ENCODE peak calls at places on chromosome 6, in eight cellular contexts. W, D, N, L, V, R, T and I are unnamed samples.
A peak's percentile ranks its signal among the peaks of the same experiment; 100 is the strongest.

GRCh38 chr6:108618623-108619152 is 58.0 kb downstream of the FOXO3 start:
- DNase-seq in W (no peak), L (no peak), R (no peak), T (no peak), D (no peak), N (no peak), V (no peak), I (no peak)

GRCh38 chr6:10882654-10883053 is 813 bp upstream of the GCM2 start:
- DNase-seq in N (no peak), D (no peak), R (peak; percentile 6), T (no peak), W (peak; percentile 6), L (no peak), V (no peak), I (no peak)

GRCh38 chr6:93036835-93037234 is 382.5 kb downstream of the EPHA7 start:
- DNase-seq in D (no peak), V (no peak), N (no peak), W (no peak), R (peak; percentile 66), L (no peak), T (no peak), I (no peak)

GRCh38 chr6:136657629-136658028 is 107.4 kb upstream of the MAP7 start:
- DNase-seq in T (peak; percentile 43), W (no peak), R (no peak), V (no peak), N (no peak), L (no peak), D (no peak), I (peak; percentile 20)

GRCh38 chr6:113719056-113719455 is 138.1 kb upstream of the MARCKS start:
- DNase-seq in W (no peak), D (no peak), L (no peak), T (no peak), N (no peak), V (no peak), R (no peak), I (peak; percentile 10)

GRCh38 chr6:152821525-152821924 is 70.9 kb downstream of the VIP start:
- DNase-seq in R (no peak), N (no peak), T (no peak), V (no peak), W (no peak), L (no peak), D (no peak), I (no peak)

GRCh38 chr6:113315879-113316278 is 541.3 kb upstream of the MARCKS start:
- DNase-seq in V (no peak), T (no peak), W (no peak), N (no peak), R (peak; percentile 83), D (no peak), L (no peak), I (no peak)

GRCh38 chr6:36839819-36840379 is 655 bp upstream of the CPNE5 start:
- DNase-seq in L (peak; percentile 47), N (no peak), D (no peak), R (peak; percentile 54), T (no peak), V (peak; percentile 62), W (no peak), I (peak; percentile 75)

GRCh38 chr6:127191716-127192115 is 73.2 kb downstream of the RSPO3 start:
- DNase-seq in D (no peak), L (no peak), R (no peak), T (no peak), V (no peak), N (no peak), W (no peak), I (no peak)

GRCh38 chr6:111725446-111726112 is 119.9 kb upstream of the TRAF3IP2 start:
- DNase-seq in T (no peak), D (no peak), W (no peak), R (no peak), L (no peak), V (peak; percentile 71), N (no peak), I (no peak)

GRCh38 chr6:87737948-87738347 is 35.9 kb upstream of the AKIRIN2 start:
- DNase-seq in W (no peak), R (no peak), T (no peak), V (no peak), N (no peak), L (no peak), D (no peak), I (no peak)

GRCh38 chr6:2842139-2842552 is 483 bp upstream of the SERPINB1 start:
- DNase-seq in N (no peak), R (no peak), W (no peak), L (no peak), T (no peak), V (no peak), D (no peak), I (no peak)

GRCh38 chr6:2840794-2841061 is 935 bp downstream of the SERPINB1 start:
- DNase-seq in T (no peak), D (no peak), N (no peak), L (no peak), W (no peak), R (no peak), V (no peak), I (no peak)

GRCh38 chr6:2845880-2846208 is 4.2 kb upstream of the SERPINB1 start:
- DNase-seq in L (no peak), T (no peak), W (no peak), V (no peak), N (no peak), R (no peak), D (no peak), I (no peak)

GRCh38 chr6:2841264-2842138 is at the start of gene SERPINB1:
- DNase-seq in N (no peak), V (peak; percentile 96), L (peak; percentile 94), D (peak; percentile 47), R (peak; percentile 98), W (peak; percentile 83), T (peak; percentile 95), I (peak; percentile 95)

DNA sequence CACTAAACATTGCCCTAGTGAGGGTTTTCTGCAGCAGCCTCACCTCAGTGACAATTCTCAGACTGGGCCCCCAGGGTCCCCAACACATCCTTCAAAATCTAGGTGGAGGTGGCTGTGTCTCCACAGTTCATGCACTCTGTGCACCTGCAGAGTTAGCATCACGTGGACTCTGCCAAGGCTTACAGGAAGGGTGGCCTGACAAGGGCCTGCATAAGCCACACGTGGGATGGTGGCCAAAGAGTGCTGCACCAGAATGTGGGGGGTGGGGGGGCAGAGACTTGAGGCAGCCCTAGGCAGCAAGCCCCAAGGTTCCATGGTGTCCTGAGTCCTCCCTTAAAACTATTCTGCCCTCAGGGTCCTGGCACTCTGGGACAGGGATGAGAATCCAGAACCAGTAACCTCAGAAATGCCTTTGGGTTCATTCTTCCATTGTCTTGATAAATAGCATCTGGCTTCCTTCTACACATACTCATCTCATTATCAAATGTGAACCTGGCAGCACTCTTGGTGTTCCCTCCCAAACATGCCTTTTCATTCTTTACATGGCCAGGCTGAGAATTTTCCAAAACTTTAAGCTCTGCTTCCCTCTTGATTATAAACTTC is 1.6 kb upstream of the SERPINB1 start:
- DNase-seq in V (no peak), N (no peak), W (no peak), L (peak; percentile 43), D (no peak), R (peak; percentile 46), T (no peak), I (no peak)
- H3K27ac ChIP-seq in V (no peak overlapping the region), N (no peak overlapping the region), W (no peak overlapping the region), L (no peak overlapping the region), D (no peak overlapping the region), R (no peak overlapping the region), T (peak overlapping the region; percentile 97), I (no peak overlapping the region)

GRCh38 chr6:16600701-16601100 is 160.6 kb downstream of the ATXN1 start:
- DNase-seq in T (no peak), V (no peak), N (no peak), W (no peak), D (no peak), R (no peak), L (no peak), I (no peak)

GRCh38 chr6:16595514-16595913 is 165.7 kb downstream of the ATXN1 start:
- DNase-seq in V (no peak), N (no peak), D (no peak), W (no peak), T (no peak), L (no peak), R (no peak), I (no peak)

GRCh38 chr6:16594849-16595248 is 166.4 kb downstream of the ATXN1 start:
- DNase-seq in N (no peak), L (no peak), T (no peak), R (no peak), V (no peak), W (no peak), D (no peak), I (no peak)

GRCh38 chr6:16600026-16600425 is 161.2 kb downstream of the ATXN1 start:
- DNase-seq in D (no peak), L (no peak), R (peak; percentile 8), W (no peak), V (no peak), N (no peak), T (no peak), I (no peak)

DNA sequence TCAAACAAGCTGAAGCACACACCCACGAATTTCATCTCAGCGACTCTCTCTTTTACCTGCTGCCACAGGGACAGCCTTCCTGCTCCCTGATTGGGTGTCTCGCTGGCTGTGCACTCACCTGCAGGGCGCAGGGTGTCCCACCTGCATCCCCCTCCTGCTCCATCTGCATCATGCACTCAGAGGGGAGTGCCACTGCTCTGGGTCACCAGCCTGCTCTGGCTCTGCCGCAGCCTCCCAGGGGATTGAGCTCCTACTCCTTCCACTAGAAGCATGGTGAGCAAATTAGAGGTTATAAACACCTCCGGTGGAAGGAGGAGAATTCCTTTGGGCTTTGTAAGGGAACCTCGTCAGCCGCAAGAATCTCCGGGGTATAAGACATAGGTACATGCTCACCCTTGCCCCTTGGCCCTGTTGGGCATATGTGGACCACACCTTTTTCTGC is 164.3 kb downstream of the ATXN1 start:
- DNase-seq in W (no peak), N (no peak), D (no peak), R (no peak), V (no peak), L (no peak), T (no peak), I (no peak)
- H3K27ac ChIP-seq in W (no peak overlapping the region), N (no peak overlapping the region), D (no peak overlapping the region), R (no peak overlapping the region), V (no peak overlapping the region), L (no peak overlapping the region), T (no peak overlapping the region), I (no peak overlapping the region)

DNA sequence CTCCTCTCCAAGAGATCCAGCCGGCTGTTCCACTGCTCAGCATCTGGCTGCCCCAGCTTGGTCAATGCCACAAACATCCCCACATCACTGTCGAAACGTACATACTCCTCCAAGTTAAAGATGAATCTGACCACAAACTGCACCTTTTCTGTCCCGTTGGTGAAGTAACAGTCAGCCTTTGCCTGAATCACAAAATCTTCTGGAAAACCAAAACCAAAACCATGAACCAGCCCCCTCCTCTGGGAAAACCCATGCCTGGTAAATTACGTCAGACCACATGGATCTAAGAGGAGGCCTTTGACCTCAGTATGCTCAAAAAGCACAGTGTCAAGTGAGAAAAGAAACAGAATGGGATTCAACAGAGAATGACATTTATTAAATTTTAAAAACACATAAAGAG is 1.7 kb downstream of the HLA-DOB start:
- DNase-seq in T (no peak), L (no peak), R (peak; percentile 24), N (no peak), D (no peak), V (no peak), W (no peak), I (no peak)
- H3K27ac ChIP-seq in T (no peak overlapping the region), L (no peak overlapping the region), R (no peak overlapping the region), N (no peak overlapping the region), D (no peak overlapping the region), V (no peak overlapping the region), W (no peak overlapping the region), I (no peak overlapping the region)

DNA sequence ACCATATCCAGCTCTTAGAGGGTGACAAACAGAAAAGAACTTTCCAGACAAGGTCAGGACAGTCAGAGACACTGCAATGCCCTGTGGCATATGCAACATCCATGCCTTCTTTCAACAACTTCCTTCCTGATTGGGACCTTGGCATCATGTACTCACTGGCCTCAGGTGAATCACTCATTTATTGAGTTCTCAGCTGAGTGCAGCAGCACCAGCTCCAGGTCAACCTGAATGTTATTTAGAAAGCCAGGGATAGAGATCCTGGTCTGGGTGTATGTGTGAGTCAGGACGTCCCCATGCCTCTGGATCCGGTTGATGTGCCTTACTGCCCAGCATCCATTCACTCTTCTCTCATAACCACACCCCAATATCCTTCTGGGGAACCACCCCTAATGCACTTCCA is 54.4 kb downstream of the SNRNP48 start:
- DNase-seq in R (no peak), W (no peak), D (no peak), T (no peak), V (no peak), L (no peak), N (no peak), I (no peak)
- H3K27ac ChIP-seq in R (no peak overlapping the region), W (no peak overlapping the region), D (no peak overlapping the region), T (no peak overlapping the region), V (no peak overlapping the region), L (no peak overlapping the region), N (no peak overlapping the region), I (no peak overlapping the region)